ENCODE peak calls at places on chromosomes 1 and 21, in five cellular contexts. One of them, this sample, is unnamed.

GRCh38 chr1:228786361-228787129 is 51.3 kb downstream of the RHOU start:
- DNase-seq in activated T-cell treated with anti-CD3 and anti-CD28 coated beads, Interleukin-2, amount 50 U/mL, for 72 hours: no peak
- DNase-seq in HCT116: no peak
- DNase-seq in SK-MEL-5: no peak
- DNase-seq in NCI-H2171 treated with DMSO at 0.1 percent for 48 hours: no peak
- DNase-seq in this sample: peak; percentile 19

GRCh38 chr21:30979054-30979453 is 59.2 kb downstream of the KRTAP19-8 start:
- DNase-seq in HCT116: no peak
- DNase-seq in activated T-cell treated with anti-CD3 and anti-CD28 coated beads, Interleukin-2, amount 50 U/mL, for 72 hours: peak; percentile 2
- DNase-seq in SK-MEL-5: no peak
- DNase-seq in NCI-H2171 treated with DMSO at 0.1 percent for 48 hours: no peak
- DNase-seq in this sample: no peak

GRCh38 chr1:173868266-173869107 is at the start of gene ZBTB37:
- DNase-seq in activated T-cell treated with anti-CD3 and anti-CD28 coated beads, Interleukin-2, amount 50 U/mL, for 72 hours: peak; percentile 94
- DNase-seq in NCI-H2171 treated with DMSO at 0.1 percent for 48 hours: peak; percentile 95
- DNase-seq in SK-MEL-5: peak; percentile 87
- DNase-seq in HCT116: peak; percentile 79
- DNase-seq in this sample: peak; percentile 87

GRCh38 chr21:34072145-34073031 is 990 bp upstream of the MRPS6 start:
- DNase-seq in SK-MEL-5: no peak
- DNase-seq in activated T-cell treated with anti-CD3 and anti-CD28 coated beads, Interleukin-2, amount 50 U/mL, for 72 hours: peak; percentile 44
- DNase-seq in NCI-H2171 treated with DMSO at 0.1 percent for 48 hours: no peak
- DNase-seq in HCT116: no peak
- DNase-seq in this sample: no peak

GRCh38 chr1:69129538-69129937 is 438.2 kb upstream of the LRRC7 start:
- DNase-seq in SK-MEL-5: no peak
- DNase-seq in activated T-cell treated with anti-CD3 and anti-CD28 coated beads, Interleukin-2, amount 50 U/mL, for 72 hours: no peak
- DNase-seq in HCT116: no peak
- DNase-seq in NCI-H2171 treated with DMSO at 0.1 percent for 48 hours: peak; percentile 33
- DNase-seq in this sample: no peak

GRCh38 chr1:235502601-235503332 is 1.5 kb downstream of the B3GALNT2 start:
- DNase-seq in activated T-cell treated with anti-CD3 and anti-CD28 coated beads, Interleukin-2, amount 50 U/mL, for 72 hours: no peak
- DNase-seq in SK-MEL-5: no peak
- DNase-seq in NCI-H2171 treated with DMSO at 0.1 percent for 48 hours: peak; percentile 38
- DNase-seq in HCT116: no peak
- DNase-seq in this sample: no peak

GRCh38 chr21:44962481-44962966 is 22.7 kb downstream of the SLX9 start:
- DNase-seq in activated T-cell treated with anti-CD3 and anti-CD28 coated beads, Interleukin-2, amount 50 U/mL, for 72 hours: no peak
- DNase-seq in HCT116: no peak
- DNase-seq in SK-MEL-5: no peak
- DNase-seq in NCI-H2171 treated with DMSO at 0.1 percent for 48 hours: no peak
- DNase-seq in this sample: no peak

GRCh38 chr1:47211796-47212269 is 20.2 kb downstream of the TAL1 start:
- DNase-seq in activated T-cell treated with anti-CD3 and anti-CD28 coated beads, Interleukin-2, amount 50 U/mL, for 72 hours: no peak
- DNase-seq in NCI-H2171 treated with DMSO at 0.1 percent for 48 hours: no peak
- DNase-seq in HCT116: no peak
- DNase-seq in SK-MEL-5: no peak
- DNase-seq in this sample: no peak

GRCh38 chr1:2804628-2805351 is 3.3 kb upstream of the TTC34 start:
- DNase-seq in activated T-cell treated with anti-CD3 and anti-CD28 coated beads, Interleukin-2, amount 50 U/mL, for 72 hours: no peak
- DNase-seq in HCT116: no peak
- DNase-seq in SK-MEL-5: no peak
- DNase-seq in NCI-H2171 treated with DMSO at 0.1 percent for 48 hours: no peak
- DNase-seq in this sample: no peak

GRCh38 chr1:114779722-114780121 is 763 bp downstream of the SIKE1 start:
- DNase-seq in NCI-H2171 treated with DMSO at 0.1 percent for 48 hours: no peak
- DNase-seq in SK-MEL-5: no peak
- DNase-seq in activated T-cell treated with anti-CD3 and anti-CD28 coated beads, Interleukin-2, amount 50 U/mL, for 72 hours: no peak
- DNase-seq in HCT116: no peak
- DNase-seq in this sample: no peak

GRCh38 chr1:40344597-40344996 is 27.5 kb upstream of the COL9A2 start:
- DNase-seq in activated T-cell treated with anti-CD3 and anti-CD28 coated beads, Interleukin-2, amount 50 U/mL, for 72 hours: peak; percentile 18
- DNase-seq in HCT116: no peak
- DNase-seq in NCI-H2171 treated with DMSO at 0.1 percent for 48 hours: no peak
- DNase-seq in SK-MEL-5: peak; percentile 37
- DNase-seq in this sample: peak; percentile 59

GRCh38 chr1:177567393-177567792 is 396.6 kb downstream of the BRINP2 start:
- DNase-seq in HCT116: peak; percentile 19
- DNase-seq in NCI-H2171 treated with DMSO at 0.1 percent for 48 hours: no peak
- DNase-seq in SK-MEL-5: peak; percentile 49
- DNase-seq in activated T-cell treated with anti-CD3 and anti-CD28 coated beads, Interleukin-2, amount 50 U/mL, for 72 hours: no peak
- DNase-seq in this sample: peak; percentile 45

GRCh38 chr21:31531967-31532366 is 127.5 kb upstream of the SOD1 start:
- DNase-seq in NCI-H2171 treated with DMSO at 0.1 percent for 48 hours: peak; percentile 56
- DNase-seq in activated T-cell treated with anti-CD3 and anti-CD28 coated beads, Interleukin-2, amount 50 U/mL, for 72 hours: no peak
- DNase-seq in HCT116: no peak
- DNase-seq in SK-MEL-5: no peak
- DNase-seq in this sample: no peak

GRCh38 chr1:27111771-27112573 is 43.0 kb downstream of the SLC9A1 start:
- DNase-seq in activated T-cell treated with anti-CD3 and anti-CD28 coated beads, Interleukin-2, amount 50 U/mL, for 72 hours: peak; percentile 79
- DNase-seq in SK-MEL-5: peak; percentile 73
- DNase-seq in NCI-H2171 treated with DMSO at 0.1 percent for 48 hours: peak; percentile 61
- DNase-seq in HCT116: peak; percentile 73
- DNase-seq in this sample: peak; percentile 91

GRCh38 chr1:178772952-178773351 is 47.9 kb downstream of the RALGPS2 start:
- DNase-seq in HCT116: no peak
- DNase-seq in activated T-cell treated with anti-CD3 and anti-CD28 coated beads, Interleukin-2, amount 50 U/mL, for 72 hours: no peak
- DNase-seq in NCI-H2171 treated with DMSO at 0.1 percent for 48 hours: no peak
- DNase-seq in SK-MEL-5: no peak
- DNase-seq in this sample: no peak

GRCh38 chr1:68409426-68409825 is 40.3 kb downstream of the RPE65 start:
- DNase-seq in HCT116: no peak
- DNase-seq in NCI-H2171 treated with DMSO at 0.1 percent for 48 hours: no peak
- DNase-seq in SK-MEL-5: no peak
- DNase-seq in activated T-cell treated with anti-CD3 and anti-CD28 coated beads, Interleukin-2, amount 50 U/mL, for 72 hours: no peak
- DNase-seq in this sample: no peak

GRCh38 chr1:174946020-174946419 is 53.7 kb upstream of the CACYBP start:
- DNase-seq in SK-MEL-5: no peak
- DNase-seq in activated T-cell treated with anti-CD3 and anti-CD28 coated beads, Interleukin-2, amount 50 U/mL, for 72 hours: no peak
- DNase-seq in HCT116: no peak
- DNase-seq in NCI-H2171 treated with DMSO at 0.1 percent for 48 hours: no peak
- DNase-seq in this sample: no peak

GRCh38 chr1:116807871-116808450 is 53.7 kb downstream of the CD2 start:
- DNase-seq in NCI-H2171 treated with DMSO at 0.1 percent for 48 hours: no peak
- DNase-seq in activated T-cell treated with anti-CD3 and anti-CD28 coated beads, Interleukin-2, amount 50 U/mL, for 72 hours: no peak
- DNase-seq in SK-MEL-5: no peak
- DNase-seq in HCT116: no peak
- DNase-seq in this sample: no peak

GRCh38 chr1:155983191-155984023 is 5.1 kb upstream of the ARHGEF2 start:
- DNase-seq in activated T-cell treated with anti-CD3 and anti-CD28 coated beads, Interleukin-2, amount 50 U/mL, for 72 hours: no peak
- DNase-seq in HCT116: peak; percentile 77
- DNase-seq in NCI-H2171 treated with DMSO at 0.1 percent for 48 hours: peak; percentile 16
- DNase-seq in SK-MEL-5: peak; percentile 99
- DNase-seq in this sample: peak; percentile 89

GRCh38 chr21:38229260-38229877 is 27.4 kb upstream of the KCNJ15 start:
- DNase-seq in NCI-H2171 treated with DMSO at 0.1 percent for 48 hours: peak; percentile 6
- DNase-seq in HCT116: no peak
- DNase-seq in activated T-cell treated with anti-CD3 and anti-CD28 coated beads, Interleukin-2, amount 50 U/mL, for 72 hours: no peak
- DNase-seq in SK-MEL-5: no peak
- DNase-seq in this sample: no peak

GRCh38 chr1:186188004-186188539 is 187.0 kb downstream of the TPR start:
- DNase-seq in SK-MEL-5: no peak
- DNase-seq in NCI-H2171 treated with DMSO at 0.1 percent for 48 hours: no peak
- DNase-seq in activated T-cell treated with anti-CD3 and anti-CD28 coated beads, Interleukin-2, amount 50 U/mL, for 72 hours: peak; percentile 31
- DNase-seq in HCT116: peak; percentile 63
- DNase-seq in this sample: peak; percentile 47

GRCh38 chr21:26070822-26071425 is 99.6 kb downstream of the APP start:
- DNase-seq in SK-MEL-5: no peak
- DNase-seq in HCT116: no peak
- DNase-seq in activated T-cell treated with anti-CD3 and anti-CD28 coated beads, Interleukin-2, amount 50 U/mL, for 72 hours: peak; percentile 7
- DNase-seq in NCI-H2171 treated with DMSO at 0.1 percent for 48 hours: peak; percentile 74
- DNase-seq in this sample: peak; percentile 90

GRCh38 chr1:198604973-198605372 is 33.9 kb upstream of the PTPRC start:
- DNase-seq in SK-MEL-5: no peak
- DNase-seq in NCI-H2171 treated with DMSO at 0.1 percent for 48 hours: no peak
- DNase-seq in activated T-cell treated with anti-CD3 and anti-CD28 coated beads, Interleukin-2, amount 50 U/mL, for 72 hours: no peak
- DNase-seq in HCT116: no peak
- DNase-seq in this sample: no peak

GRCh38 chr1:40392206-40392605 is 18.7 kb downstream of the SMAP2 start:
- DNase-seq in SK-MEL-5: peak; percentile 67
- DNase-seq in HCT116: no peak
- DNase-seq in NCI-H2171 treated with DMSO at 0.1 percent for 48 hours: no peak
- DNase-seq in activated T-cell treated with anti-CD3 and anti-CD28 coated beads, Interleukin-2, amount 50 U/mL, for 72 hours: no peak
- DNase-seq in this sample: peak; percentile 90

GRCh38 chr1:29655145-29655544 is 418.8 kb downstream of the PTPRU start:
- DNase-seq in activated T-cell treated with anti-CD3 and anti-CD28 coated beads, Interleukin-2, amount 50 U/mL, for 72 hours: no peak
- DNase-seq in HCT116: no peak
- DNase-seq in NCI-H2171 treated with DMSO at 0.1 percent for 48 hours: no peak
- DNase-seq in SK-MEL-5: no peak
- DNase-seq in this sample: no peak

This sample was measured in A673.